ENCODE peak calls at places on chromosomes 12 and 14, in eight cellular contexts. One of them, this sample, is unnamed.

GRCh38 chr12:123269395-123269892 is 2.2 kb downstream of the CDK2AP1 start:
- DNase-seq in choroid plexus epithelial cell: peak
- DNase-seq in brain microvascular endothelial cell: peak
- DNase-seq in Peyer's patch: peak
- DNase-seq in lung: no peak
- DNase-seq in cardiac fibroblast: peak
- DNase-seq in CD8-positive, alpha-beta T cell: peak
- DNase-seq in NT2/D1: no peak
- DNase-seq in this sample: peak

GRCh38 chr12:123989168-123989567 is 16.2 kb downstream of the ZNF664 start:
- DNase-seq in Peyer's patch: no peak
- DNase-seq in NT2/D1: no peak
- DNase-seq in lung: no peak
- DNase-seq in choroid plexus epithelial cell: no peak
- DNase-seq in cardiac fibroblast: no peak
- DNase-seq in CD8-positive, alpha-beta T cell: no peak
- DNase-seq in brain microvascular endothelial cell: no peak
- DNase-seq in this sample: no peak

GRCh38 chr14:28765169-28765906 is 1.2 kb upstream of the FOXG1 start:
- DNase-seq in NT2/D1: no peak
- DNase-seq in cardiac fibroblast: no peak
- DNase-seq in choroid plexus epithelial cell: no peak
- DNase-seq in lung: no peak
- DNase-seq in brain microvascular endothelial cell: no peak
- DNase-seq in CD8-positive, alpha-beta T cell: no peak
- DNase-seq in Peyer's patch: no peak
- DNase-seq in this sample: no peak

GRCh38 chr12:30323008-30323407 is 372.7 kb downstream of the IPO8 start:
- DNase-seq in NT2/D1: no peak
- DNase-seq in cardiac fibroblast: peak
- DNase-seq in CD8-positive, alpha-beta T cell: no peak
- DNase-seq in Peyer's patch: no peak
- DNase-seq in brain microvascular endothelial cell: no peak
- DNase-seq in choroid plexus epithelial cell: peak
- DNase-seq in lung: no peak
- DNase-seq in this sample: no peak

GRCh38 chr12:79119796-79120195 is 255.2 kb downstream of the SYT1 start:
- DNase-seq in Peyer's patch: no peak
- DNase-seq in brain microvascular endothelial cell: no peak
- DNase-seq in cardiac fibroblast: no peak
- DNase-seq in NT2/D1: peak
- DNase-seq in CD8-positive, alpha-beta T cell: no peak
- DNase-seq in choroid plexus epithelial cell: peak
- DNase-seq in lung: no peak
- DNase-seq in this sample: no peak

GRCh38 chr12:116955382-116956021 is 44.8 kb downstream of the FBXW8 start:
- DNase-seq in lung: peak
- DNase-seq in cardiac fibroblast: peak
- DNase-seq in Peyer's patch: no peak
- DNase-seq in CD8-positive, alpha-beta T cell: no peak
- DNase-seq in choroid plexus epithelial cell: peak
- DNase-seq in brain microvascular endothelial cell: no peak
- DNase-seq in NT2/D1: no peak
- DNase-seq in this sample: no peak

GRCh38 chr12:52740591-52740990 is 36.6 kb downstream of the KRT76 start:
- DNase-seq in cardiac fibroblast: no peak
- DNase-seq in choroid plexus epithelial cell: no peak
- DNase-seq in NT2/D1: no peak
- DNase-seq in lung: no peak
- DNase-seq in Peyer's patch: no peak
- DNase-seq in CD8-positive, alpha-beta T cell: no peak
- DNase-seq in brain microvascular endothelial cell: no peak
- DNase-seq in this sample: no peak

GRCh38 chr12:75738486-75738885 is 227.1 kb upstream of the KRR1 start:
- DNase-seq in lung: no peak
- DNase-seq in brain microvascular endothelial cell: no peak
- DNase-seq in CD8-positive, alpha-beta T cell: no peak
- DNase-seq in NT2/D1: no peak
- DNase-seq in cardiac fibroblast: no peak
- DNase-seq in choroid plexus epithelial cell: peak
- DNase-seq in Peyer's patch: no peak
- DNase-seq in this sample: no peak

GRCh38 chr12:41190360-41190759 is 2.2 kb downstream of the PDZRN4 start:
- DNase-seq in choroid plexus epithelial cell: peak
- DNase-seq in NT2/D1: no peak
- DNase-seq in CD8-positive, alpha-beta T cell: no peak
- DNase-seq in brain microvascular endothelial cell: peak
- DNase-seq in Peyer's patch: no peak
- DNase-seq in cardiac fibroblast: peak
- DNase-seq in lung: no peak
- DNase-seq in this sample: no peak

GRCh38 chr12:118428643-118429042 is 52.3 kb downstream of the SUDS3 start:
- DNase-seq in CD8-positive, alpha-beta T cell: no peak
- DNase-seq in NT2/D1: no peak
- DNase-seq in Peyer's patch: no peak
- DNase-seq in brain microvascular endothelial cell: no peak
- DNase-seq in cardiac fibroblast: no peak
- DNase-seq in choroid plexus epithelial cell: no peak
- DNase-seq in lung: no peak
- DNase-seq in this sample: no peak

GRCh38 chr12:108856428-108857157 is 790 bp downstream of the SSH1 start:
- DNase-seq in cardiac fibroblast: peak
- DNase-seq in NT2/D1: no peak
- DNase-seq in CD8-positive, alpha-beta T cell: peak
- DNase-seq in Peyer's patch: peak
- DNase-seq in choroid plexus epithelial cell: peak
- DNase-seq in brain microvascular endothelial cell: peak
- DNase-seq in lung: peak
- DNase-seq in this sample: peak

GRCh38 chr12:89448951-89449371 is 75.6 kb downstream of the GALNT4 start:
- DNase-seq in lung: no peak
- DNase-seq in Peyer's patch: no peak
- DNase-seq in choroid plexus epithelial cell: peak
- DNase-seq in brain microvascular endothelial cell: no peak
- DNase-seq in cardiac fibroblast: peak
- DNase-seq in NT2/D1: no peak
- DNase-seq in CD8-positive, alpha-beta T cell: no peak
- DNase-seq in this sample: no peak

GRCh38 chr12:124548854-124549378 is 18.5 kb downstream of the NCOR2 start:
- DNase-seq in brain microvascular endothelial cell: peak
- DNase-seq in CD8-positive, alpha-beta T cell: no peak
- DNase-seq in NT2/D1: no peak
- DNase-seq in cardiac fibroblast: peak
- DNase-seq in Peyer's patch: no peak
- DNase-seq in lung: peak
- DNase-seq in choroid plexus epithelial cell: peak
- DNase-seq in this sample: peak

GRCh38 chr14:90574640-90575131 is 177.9 kb downstream of the CALM1 start:
- DNase-seq in brain microvascular endothelial cell: no peak
- DNase-seq in NT2/D1: no peak
- DNase-seq in cardiac fibroblast: no peak
- DNase-seq in lung: no peak
- DNase-seq in Peyer's patch: no peak
- DNase-seq in choroid plexus epithelial cell: no peak
- DNase-seq in CD8-positive, alpha-beta T cell: no peak
- DNase-seq in this sample: no peak

GRCh38 chr12:18751866-18752265 is 13.9 kb downstream of the CAPZA3 start:
- DNase-seq in CD8-positive, alpha-beta T cell: no peak
- DNase-seq in Peyer's patch: no peak
- DNase-seq in NT2/D1: no peak
- DNase-seq in brain microvascular endothelial cell: no peak
- DNase-seq in choroid plexus epithelial cell: no peak
- DNase-seq in lung: no peak
- DNase-seq in cardiac fibroblast: no peak
- DNase-seq in this sample: no peak

GRCh38 chr12:24760162-24760561 is 188.7 kb downstream of the BCAT1 start:
- DNase-seq in choroid plexus epithelial cell: no peak
- DNase-seq in CD8-positive, alpha-beta T cell: no peak
- DNase-seq in Peyer's patch: no peak
- DNase-seq in NT2/D1: no peak
- DNase-seq in brain microvascular endothelial cell: no peak
- DNase-seq in cardiac fibroblast: no peak
- DNase-seq in lung: no peak
- DNase-seq in this sample: no peak

GRCh38 chr12:71967176-71967575 is 28.5 kb downstream of the TPH2 start:
- DNase-seq in lung: no peak
- DNase-seq in brain microvascular endothelial cell: no peak
- DNase-seq in choroid plexus epithelial cell: no peak
- DNase-seq in Peyer's patch: no peak
- DNase-seq in CD8-positive, alpha-beta T cell: no peak
- DNase-seq in NT2/D1: no peak
- DNase-seq in cardiac fibroblast: no peak
- DNase-seq in this sample: no peak

GRCh38 chr12:7143564-7143963 is 13.4 kb downstream of the CLSTN3 start:
- DNase-seq in NT2/D1: no peak
- DNase-seq in brain microvascular endothelial cell: no peak
- DNase-seq in CD8-positive, alpha-beta T cell: no peak
- DNase-seq in choroid plexus epithelial cell: no peak
- DNase-seq in Peyer's patch: no peak
- DNase-seq in cardiac fibroblast: no peak
- DNase-seq in lung: no peak
- DNase-seq in this sample: no peak

DNA sequence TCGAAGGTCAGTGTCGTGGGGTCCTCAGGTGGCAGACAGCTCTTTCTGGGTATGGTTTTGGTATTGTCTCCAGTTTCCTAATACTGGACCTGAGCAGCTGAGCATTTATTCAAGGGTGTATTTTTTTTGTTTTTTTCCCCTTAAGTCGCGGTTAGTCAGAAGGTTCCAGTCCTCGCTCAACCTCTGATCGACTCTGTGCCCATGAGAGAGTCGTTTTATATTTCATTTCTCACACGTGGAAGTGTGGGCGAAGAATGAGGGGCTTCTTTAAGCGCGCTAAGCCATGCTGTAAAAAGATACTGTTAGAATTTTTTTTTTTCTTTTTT is 499 bp downstream of the MIPOL1 start:
- DNase-seq in NT2/D1: no peak
- DNase-seq in cardiac fibroblast: no peak
- DNase-seq in brain microvascular endothelial cell: no peak
- DNase-seq in Peyer's patch: no peak
- DNase-seq in choroid plexus epithelial cell: no peak
- DNase-seq in lung: no peak
- DNase-seq in CD8-positive, alpha-beta T cell: no peak
- DNase-seq in this sample: no peak
- H3K4me3 ChIP-seq in NT2/D1: peak
- H3K4me3 ChIP-seq in cardiac fibroblast: peak
- H3K4me3 ChIP-seq in brain microvascular endothelial cell: peak
- H3K4me3 ChIP-seq in Peyer's patch: peak
- H3K4me3 ChIP-seq in choroid plexus epithelial cell: peak
- H3K4me3 ChIP-seq in lung: peak
- H3K4me3 ChIP-seq in CD8-positive, alpha-beta T cell: no peak
- H3K4me3 ChIP-seq in this sample: peak

GRCh38 chr14:71267691-71268090 is 360.4 kb downstream of the PCNX1 start:
- DNase-seq in Peyer's patch: no peak
- DNase-seq in brain microvascular endothelial cell: no peak
- DNase-seq in lung: no peak
- DNase-seq in NT2/D1: no peak
- DNase-seq in CD8-positive, alpha-beta T cell: no peak
- DNase-seq in cardiac fibroblast: peak
- DNase-seq in choroid plexus epithelial cell: peak
- DNase-seq in this sample: no peak
- H3K4me3 ChIP-seq in Peyer's patch: peak
- H3K4me3 ChIP-seq in brain microvascular endothelial cell: no peak
- H3K4me3 ChIP-seq in lung: no peak
- H3K4me3 ChIP-seq in NT2/D1: no peak
- H3K4me3 ChIP-seq in CD8-positive, alpha-beta T cell: peak
- H3K4me3 ChIP-seq in cardiac fibroblast: no peak
- H3K4me3 ChIP-seq in choroid plexus epithelial cell: peak
- H3K4me3 ChIP-seq in this sample: no peak

GRCh38 chr12:94418517-94418916 is 41.1 kb downstream of the CEP83 start:
- DNase-seq in brain microvascular endothelial cell: no peak
- DNase-seq in CD8-positive, alpha-beta T cell: no peak
- DNase-seq in lung: no peak
- DNase-seq in cardiac fibroblast: no peak
- DNase-seq in NT2/D1: no peak
- DNase-seq in choroid plexus epithelial cell: peak
- DNase-seq in Peyer's patch: no peak
- DNase-seq in this sample: no peak
- H3K4me3 ChIP-seq in brain microvascular endothelial cell: no peak
- H3K4me3 ChIP-seq in CD8-positive, alpha-beta T cell: no peak
- H3K4me3 ChIP-seq in lung: no peak
- H3K4me3 ChIP-seq in cardiac fibroblast: no peak
- H3K4me3 ChIP-seq in NT2/D1: no peak
- H3K4me3 ChIP-seq in choroid plexus epithelial cell: no peak
- H3K4me3 ChIP-seq in Peyer's patch: no peak
- H3K4me3 ChIP-seq in this sample: no peak

DNA sequence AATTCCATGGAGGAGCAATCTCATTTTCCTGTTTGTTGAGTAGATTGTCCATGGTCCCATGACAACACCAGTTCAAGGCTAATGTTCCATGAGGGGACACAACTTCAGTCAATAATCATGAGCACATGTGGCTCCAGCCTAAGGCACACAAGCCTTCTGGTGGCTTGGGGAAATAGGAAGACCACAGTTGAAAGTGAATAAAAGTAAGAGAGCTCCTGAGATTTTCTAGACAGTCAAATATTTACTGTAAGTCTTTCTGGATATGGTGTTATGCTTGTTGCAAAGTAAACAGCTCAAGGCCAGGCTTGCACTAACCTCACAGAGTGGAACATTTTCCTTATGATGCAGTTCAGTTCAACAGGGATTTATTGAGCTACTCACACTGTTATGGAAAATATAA is 206.9 kb upstream of the SLC38A2 start:
- DNase-seq in lung: no peak
- DNase-seq in brain microvascular endothelial cell: no peak
- DNase-seq in CD8-positive, alpha-beta T cell: no peak
- DNase-seq in Peyer's patch: no peak
- DNase-seq in NT2/D1: no peak
- DNase-seq in choroid plexus epithelial cell: peak
- DNase-seq in cardiac fibroblast: no peak
- DNase-seq in this sample: no peak
- H3K4me3 ChIP-seq in lung: no peak
- H3K4me3 ChIP-seq in brain microvascular endothelial cell: no peak
- H3K4me3 ChIP-seq in CD8-positive, alpha-beta T cell: no peak
- H3K4me3 ChIP-seq in Peyer's patch: no peak
- H3K4me3 ChIP-seq in NT2/D1: no peak
- H3K4me3 ChIP-seq in choroid plexus epithelial cell: no peak
- H3K4me3 ChIP-seq in cardiac fibroblast: no peak
- H3K4me3 ChIP-seq in this sample: no peak

GRCh38 chr12:13980548-13981295 is 680 bp downstream of the GRIN2B start:
- DNase-seq in CD8-positive, alpha-beta T cell: no peak
- DNase-seq in lung: no peak
- DNase-seq in choroid plexus epithelial cell: no peak
- DNase-seq in brain microvascular endothelial cell: no peak
- DNase-seq in Peyer's patch: peak
- DNase-seq in NT2/D1: no peak
- DNase-seq in cardiac fibroblast: no peak
- DNase-seq in this sample: peak
- H3K4me3 ChIP-seq in CD8-positive, alpha-beta T cell: no peak
- H3K4me3 ChIP-seq in lung: no peak
- H3K4me3 ChIP-seq in choroid plexus epithelial cell: no peak
- H3K4me3 ChIP-seq in brain microvascular endothelial cell: no peak
- H3K4me3 ChIP-seq in Peyer's patch: peak
- H3K4me3 ChIP-seq in NT2/D1: peak
- H3K4me3 ChIP-seq in cardiac fibroblast: no peak
- H3K4me3 ChIP-seq in this sample: no peak